ENCODE peak calls at places on chromosome 22, in eight cellular contexts. One of them, this sample, is unnamed.
A peak's percentile ranks its signal among the peaks of the same experiment; 100 is the strongest.

GRCh38 chr22:29731058-29731850 is 11.5 kb downstream of the CABP7 start:
- DNase-seq in colonic mucosa: no peak
- DNase-seq in WERI-Rb-1: no peak
- DNase-seq in CD4-positive, alpha-beta memory T cell: no peak
- DNase-seq in right lobe of liver: no peak
- DNase-seq in tibial artery: no peak
- DNase-seq in PC-3: no peak
- DNase-seq in stomach: no peak
- DNase-seq in this sample: no peak

GRCh38 chr22:25899566-25899965 is 157.6 kb downstream of the MYO18B start:
- DNase-seq in WERI-Rb-1: no peak
- DNase-seq in right lobe of liver: no peak
- DNase-seq in tibial artery: no peak
- DNase-seq in PC-3: no peak
- DNase-seq in colonic mucosa: no peak
- DNase-seq in stomach: no peak
- DNase-seq in CD4-positive, alpha-beta memory T cell: no peak
- DNase-seq in this sample: no peak

GRCh38 chr22:22342697-22343602 is 98.4 kb downstream of the VPREB1 start:
- DNase-seq in CD4-positive, alpha-beta memory T cell: peak; percentile 51
- DNase-seq in PC-3: peak; percentile 81
- DNase-seq in right lobe of liver: peak; percentile 65
- DNase-seq in WERI-Rb-1: peak; percentile 87
- DNase-seq in stomach: peak; percentile 81
- DNase-seq in tibial artery: no peak
- DNase-seq in colonic mucosa: peak; percentile 90
- DNase-seq in this sample: peak; percentile 9

GRCh38 chr22:30649430-30650007 is 13.9 kb downstream of the SLC35E4 start:
- DNase-seq in CD4-positive, alpha-beta memory T cell: peak; percentile 4
- DNase-seq in right lobe of liver: no peak
- DNase-seq in WERI-Rb-1: no peak
- DNase-seq in tibial artery: peak; percentile 52
- DNase-seq in stomach: peak; percentile 78
- DNase-seq in PC-3: peak; percentile 90
- DNase-seq in colonic mucosa: peak; percentile 85
- DNase-seq in this sample: no peak

GRCh38 chr22:24244144-24244787 is 616 bp downstream of the GGT5 start:
- DNase-seq in PC-3: no peak
- DNase-seq in tibial artery: peak; percentile 34
- DNase-seq in colonic mucosa: no peak
- DNase-seq in CD4-positive, alpha-beta memory T cell: no peak
- DNase-seq in right lobe of liver: no peak
- DNase-seq in WERI-Rb-1: peak; percentile 26
- DNase-seq in stomach: no peak
- DNase-seq in this sample: no peak

GRCh38 chr22:44188316-44188715 is 7.6 kb downstream of the PARVG start:
- DNase-seq in PC-3: no peak
- DNase-seq in colonic mucosa: no peak
- DNase-seq in tibial artery: no peak
- DNase-seq in stomach: no peak
- DNase-seq in CD4-positive, alpha-beta memory T cell: no peak
- DNase-seq in right lobe of liver: no peak
- DNase-seq in WERI-Rb-1: no peak
- DNase-seq in this sample: no peak

GRCh38 chr22:19977296-19978243 is 36.0 kb upstream of the TXNRD2 start:
- DNase-seq in tibial artery: no peak
- DNase-seq in colonic mucosa: no peak
- DNase-seq in right lobe of liver: no peak
- DNase-seq in PC-3: no peak
- DNase-seq in WERI-Rb-1: no peak
- DNase-seq in stomach: no peak
- DNase-seq in CD4-positive, alpha-beta memory T cell: no peak
- DNase-seq in this sample: no peak

GRCh38 chr22:23970816-23971482 is 3.3 kb downstream of the DDT start:
- DNase-seq in CD4-positive, alpha-beta memory T cell: no peak
- DNase-seq in stomach: no peak
- DNase-seq in tibial artery: no peak
- DNase-seq in PC-3: no peak
- DNase-seq in right lobe of liver: no peak
- DNase-seq in WERI-Rb-1: no peak
- DNase-seq in colonic mucosa: no peak
- DNase-seq in this sample: no peak

GRCh38 chr22:39745789-39746188 is 147.8 kb downstream of the ENTHD1 start:
- DNase-seq in tibial artery: no peak
- DNase-seq in PC-3: no peak
- DNase-seq in WERI-Rb-1: no peak
- DNase-seq in colonic mucosa: no peak
- DNase-seq in CD4-positive, alpha-beta memory T cell: no peak
- DNase-seq in right lobe of liver: no peak
- DNase-seq in stomach: no peak
- DNase-seq in this sample: no peak

GRCh38 chr22:23574877-23575276 is 5.2 kb downstream of the IGLL1 start:
- DNase-seq in colonic mucosa: no peak
- DNase-seq in PC-3: no peak
- DNase-seq in tibial artery: no peak
- DNase-seq in WERI-Rb-1: no peak
- DNase-seq in right lobe of liver: no peak
- DNase-seq in stomach: no peak
- DNase-seq in CD4-positive, alpha-beta memory T cell: no peak
- DNase-seq in this sample: no peak

GRCh38 chr22:44686873-44687600 is 15.0 kb upstream of the PRR5 start:
- DNase-seq in WERI-Rb-1: no peak
- DNase-seq in CD4-positive, alpha-beta memory T cell: no peak
- DNase-seq in colonic mucosa: no peak
- DNase-seq in stomach: no peak
- DNase-seq in PC-3: no peak
- DNase-seq in right lobe of liver: no peak
- DNase-seq in tibial artery: no peak
- DNase-seq in this sample: no peak

GRCh38 chr22:43812890-43813289 is 785 bp upstream of the EFCAB6 start:
- DNase-seq in PC-3: no peak
- DNase-seq in right lobe of liver: no peak
- DNase-seq in tibial artery: no peak
- DNase-seq in stomach: no peak
- DNase-seq in CD4-positive, alpha-beta memory T cell: no peak
- DNase-seq in colonic mucosa: no peak
- DNase-seq in WERI-Rb-1: no peak
- DNase-seq in this sample: no peak

GRCh38 chr22:41177626-41178424 is 27.3 kb upstream of the L3MBTL2 start:
- DNase-seq in colonic mucosa: no peak
- DNase-seq in WERI-Rb-1: no peak
- DNase-seq in right lobe of liver: peak; percentile 75
- DNase-seq in tibial artery: no peak
- DNase-seq in PC-3: no peak
- DNase-seq in CD4-positive, alpha-beta memory T cell: no peak
- DNase-seq in stomach: no peak
- DNase-seq in this sample: no peak

GRCh38 chr22:44847380-44847779 is 95.0 kb downstream of the ARHGAP8 start:
- DNase-seq in WERI-Rb-1: no peak
- DNase-seq in stomach: no peak
- DNase-seq in right lobe of liver: no peak
- DNase-seq in tibial artery: no peak
- DNase-seq in CD4-positive, alpha-beta memory T cell: no peak
- DNase-seq in PC-3: no peak
- DNase-seq in colonic mucosa: no peak
- DNase-seq in this sample: no peak

GRCh38 chr22:20885557-20886323 is 26.9 kb downstream of the SNAP29 start:
- DNase-seq in tibial artery: peak; percentile 75
- DNase-seq in right lobe of liver: peak; percentile 91
- DNase-seq in CD4-positive, alpha-beta memory T cell: peak; percentile 10
- DNase-seq in PC-3: peak; percentile 78
- DNase-seq in stomach: peak; percentile 83
- DNase-seq in colonic mucosa: peak; percentile 92
- DNase-seq in WERI-Rb-1: peak; percentile 89
- DNase-seq in this sample: peak; percentile 84

GRCh38 chr22:47433627-47434026 is 671.2 kb downstream of the TBC1D22A start:
- DNase-seq in colonic mucosa: no peak
- DNase-seq in WERI-Rb-1: no peak
- DNase-seq in CD4-positive, alpha-beta memory T cell: no peak
- DNase-seq in stomach: no peak
- DNase-seq in PC-3: no peak
- DNase-seq in right lobe of liver: no peak
- DNase-seq in tibial artery: no peak
- DNase-seq in this sample: no peak

GRCh38 chr22:47435204-47435487 is 672.7 kb downstream of the TBC1D22A start:
- DNase-seq in CD4-positive, alpha-beta memory T cell: no peak
- DNase-seq in tibial artery: no peak
- DNase-seq in PC-3: no peak
- DNase-seq in colonic mucosa: no peak
- DNase-seq in right lobe of liver: no peak
- DNase-seq in stomach: no peak
- DNase-seq in WERI-Rb-1: no peak
- DNase-seq in this sample: no peak

GRCh38 chr22:47435826-47436225 is 673.4 kb downstream of the TBC1D22A start:
- DNase-seq in colonic mucosa: no peak
- DNase-seq in WERI-Rb-1: no peak
- DNase-seq in PC-3: no peak
- DNase-seq in CD4-positive, alpha-beta memory T cell: no peak
- DNase-seq in tibial artery: no peak
- DNase-seq in stomach: no peak
- DNase-seq in right lobe of liver: no peak
- DNase-seq in this sample: no peak

GRCh38 chr22:47434336-47435203 is 672.1 kb downstream of the TBC1D22A start:
- DNase-seq in WERI-Rb-1: no peak
- DNase-seq in colonic mucosa: no peak
- DNase-seq in tibial artery: no peak
- DNase-seq in PC-3: no peak
- DNase-seq in stomach: no peak
- DNase-seq in CD4-positive, alpha-beta memory T cell: no peak
- DNase-seq in right lobe of liver: no peak
- DNase-seq in this sample: no peak

GRCh38 chr22:47432683-47433082 is 670.2 kb downstream of the TBC1D22A start:
- DNase-seq in PC-3: no peak
- DNase-seq in right lobe of liver: no peak
- DNase-seq in WERI-Rb-1: no peak
- DNase-seq in CD4-positive, alpha-beta memory T cell: no peak
- DNase-seq in stomach: no peak
- DNase-seq in tibial artery: no peak
- DNase-seq in colonic mucosa: no peak
- DNase-seq in this sample: no peak
- H3K9me3 ChIP-seq in PC-3: no peaks in the 10 kb centered on the region
- H3K9me3 ChIP-seq in right lobe of liver: no peaks in the 10 kb centered on the region
- H3K9me3 ChIP-seq in WERI-Rb-1: peaks cover 5% of the 10 kb centered on the region
- H3K9me3 ChIP-seq in CD4-positive, alpha-beta memory T cell: no peaks in the 10 kb centered on the region
- H3K9me3 ChIP-seq in stomach: no peaks in the 10 kb centered on the region
- H3K9me3 ChIP-seq in tibial artery: peaks cover 9% of the 10 kb centered on the region
- H3K9me3 ChIP-seq in colonic mucosa: no peaks in the 10 kb centered on the region
- H3K9me3 ChIP-seq in this sample: no peaks in the 10 kb centered on the region

DNA sequence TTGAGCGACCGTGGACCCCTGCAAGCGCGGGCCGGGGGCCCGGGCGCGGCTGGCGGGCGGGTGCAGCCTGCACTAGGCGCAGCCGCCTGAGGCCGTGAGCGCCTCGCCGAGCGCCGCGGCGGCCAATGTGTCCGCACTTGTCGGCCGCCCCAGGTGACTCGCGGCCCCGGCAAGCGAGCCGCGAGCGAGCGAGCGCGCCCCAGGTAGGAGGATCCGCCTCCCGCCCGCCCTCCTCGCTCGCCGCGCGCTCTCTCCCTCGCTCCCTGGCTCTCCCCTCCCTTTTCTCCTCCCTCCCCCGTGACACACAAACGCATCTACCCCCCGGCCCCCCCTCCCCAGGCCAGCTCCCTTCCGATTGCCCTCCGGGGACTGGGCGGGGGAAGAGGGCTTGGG is at the start of gene WNT7B:
- DNase-seq in tibial artery: no peak
- DNase-seq in CD4-positive, alpha-beta memory T cell: no peak
- DNase-seq in PC-3: peak; percentile 83
- DNase-seq in right lobe of liver: no peak
- DNase-seq in WERI-Rb-1: no peak
- DNase-seq in colonic mucosa: no peak
- DNase-seq in stomach: no peak
- DNase-seq in this sample: no peak
- H3K27me3 ChIP-seq in tibial artery: no peaks in the 10 kb centered on the region
- H3K27me3 ChIP-seq in CD4-positive, alpha-beta memory T cell: peaks cover 23% of the 10 kb centered on the region
- H3K27me3 ChIP-seq in PC-3: no peaks in the 10 kb centered on the region
- H3K27me3 ChIP-seq in right lobe of liver: peaks cover 9% of the 10 kb centered on the region
- H3K27me3 ChIP-seq in WERI-Rb-1: peaks cover 52% of the 10 kb centered on the region
- H3K27me3 ChIP-seq in colonic mucosa: peaks cover 59% of the 10 kb centered on the region
- H3K27me3 ChIP-seq in stomach: peaks cover 28% of the 10 kb centered on the region
- H3K27me3 ChIP-seq in this sample: peaks cover 51% of the 10 kb centered on the region

GRCh38 chr22:47617186-47617585 is 854.7 kb downstream of the TBC1D22A start:
- DNase-seq in stomach: no peak
- DNase-seq in WERI-Rb-1: no peak
- DNase-seq in colonic mucosa: no peak
- DNase-seq in right lobe of liver: no peak
- DNase-seq in CD4-positive, alpha-beta memory T cell: no peak
- DNase-seq in PC-3: no peak
- DNase-seq in tibial artery: no peak
- DNase-seq in this sample: no peak
- H3K9me3 ChIP-seq in stomach: no peaks in the 10 kb centered on the region
- H3K9me3 ChIP-seq in WERI-Rb-1: no peaks in the 10 kb centered on the region
- H3K9me3 ChIP-seq in colonic mucosa: no peaks in the 10 kb centered on the region
- H3K9me3 ChIP-seq in right lobe of liver: no peaks in the 10 kb centered on the region
- H3K9me3 ChIP-seq in CD4-positive, alpha-beta memory T cell: no peaks in the 10 kb centered on the region
- H3K9me3 ChIP-seq in PC-3: no peaks in the 10 kb centered on the region
- H3K9me3 ChIP-seq in tibial artery: no peaks in the 10 kb centered on the region
- H3K9me3 ChIP-seq in this sample: no peaks in the 10 kb centered on the region

GRCh38 chr22:32801436-32802290 is at the start of gene TIMP3:
- DNase-seq in colonic mucosa: peak; percentile 69
- DNase-seq in stomach: peak; percentile 63
- DNase-seq in tibial artery: peak; percentile 90
- DNase-seq in PC-3: no peak
- DNase-seq in right lobe of liver: peak; percentile 94
- DNase-seq in CD4-positive, alpha-beta memory T cell: no peak
- DNase-seq in WERI-Rb-1: peak; percentile 58
- DNase-seq in this sample: peak; percentile 83

GRCh38 chr22:32801001-32801435 is 487 bp upstream of the TIMP3 start:
- DNase-seq in colonic mucosa: no peak
- DNase-seq in stomach: no peak
- DNase-seq in right lobe of liver: no peak
- DNase-seq in tibial artery: no peak
- DNase-seq in WERI-Rb-1: no peak
- DNase-seq in PC-3: no peak
- DNase-seq in CD4-positive, alpha-beta memory T cell: no peak
- DNase-seq in this sample: no peak

GRCh38 chr22:32799516-32799915 is 2.0 kb upstream of the TIMP3 start:
- DNase-seq in tibial artery: no peak
- DNase-seq in right lobe of liver: no peak
- DNase-seq in PC-3: no peak
- DNase-seq in CD4-positive, alpha-beta memory T cell: no peak
- DNase-seq in WERI-Rb-1: no peak
- DNase-seq in colonic mucosa: no peak
- DNase-seq in stomach: no peak
- DNase-seq in this sample: no peak

GRCh38 chr22:32802291-32802826 is 854 bp downstream of the TIMP3 start:
- DNase-seq in PC-3: no peak
- DNase-seq in colonic mucosa: no peak
- DNase-seq in tibial artery: no peak
- DNase-seq in right lobe of liver: no peak
- DNase-seq in stomach: no peak
- DNase-seq in WERI-Rb-1: no peak
- DNase-seq in CD4-positive, alpha-beta memory T cell: no peak
- DNase-seq in this sample: no peak

DNA sequence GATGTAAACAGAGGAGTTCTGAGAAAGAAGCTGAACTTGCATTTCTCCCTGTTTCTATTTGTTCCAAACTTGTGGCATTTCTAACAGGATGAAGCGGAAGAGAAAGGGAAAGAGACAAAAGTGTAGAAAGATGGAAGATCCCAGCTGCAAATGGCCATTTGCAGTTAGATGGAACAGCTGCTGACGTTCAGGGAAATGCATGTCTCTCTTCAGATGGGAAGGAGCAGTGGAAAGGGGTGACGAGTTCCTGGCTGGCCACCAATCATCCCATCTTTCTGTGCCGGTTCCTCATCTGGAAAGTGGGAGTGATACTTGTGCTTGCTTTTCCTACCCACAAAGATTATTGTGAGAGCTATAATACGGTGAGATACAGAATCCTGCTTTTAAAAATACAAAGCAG is 1.3 kb upstream of the TIMP3 start:
- DNase-seq in tibial artery: no peak
- DNase-seq in colonic mucosa: no peak
- DNase-seq in PC-3: no peak
- DNase-seq in CD4-positive, alpha-beta memory T cell: no peak
- DNase-seq in stomach: no peak
- DNase-seq in WERI-Rb-1: no peak
- DNase-seq in right lobe of liver: no peak
- DNase-seq in this sample: no peak
- H3K27me3 ChIP-seq in tibial artery: no peaks in the 10 kb centered on the region
- H3K27me3 ChIP-seq in colonic mucosa: peaks cover 14% of the 10 kb centered on the region
- H3K27me3 ChIP-seq in PC-3: peaks cover 5% of the 10 kb centered on the region
- H3K27me3 ChIP-seq in CD4-positive, alpha-beta memory T cell: peaks cover 13% of the 10 kb centered on the region
- H3K27me3 ChIP-seq in stomach: no peaks in the 10 kb centered on the region
- H3K27me3 ChIP-seq in WERI-Rb-1: peaks cover 28% of the 10 kb centered on the region
- H3K27me3 ChIP-seq in right lobe of liver: no peaks in the 10 kb centered on the region
- H3K27me3 ChIP-seq in this sample: no peaks in the 10 kb centered on the region